ENCODE peak calls at places on chromosomes 4 and X, in four cellular contexts. One of them, this sample, is unnamed.

GRCh38 chrX:55041514-55041913 is 10.7 kb upstream of the ALAS2 start:
- DNase-seq in body of pancreas: no peak
- DNase-seq in A549: no peak
- DNase-seq in kidney: peak; percentile 52
- DNase-seq in this sample: no peak

GRCh38 chrX:13309631-13310030 is 10.2 kb downstream of the ATXN3L start:
- DNase-seq in body of pancreas: no peak
- DNase-seq in kidney: no peak
- DNase-seq in A549: no peak
- DNase-seq in this sample: no peak

GRCh38 chr4:94561249-94562024 is 109.7 kb downstream of the PDLIM5 start:
- DNase-seq in A549: no peak
- DNase-seq in kidney: no peak
- DNase-seq in body of pancreas: no peak
- DNase-seq in this sample: no peak

GRCh38 chr4:917466-917865 is 14.7 kb downstream of the GAK start:
- DNase-seq in A549: no peak
- DNase-seq in kidney: no peak
- DNase-seq in body of pancreas: no peak
- DNase-seq in this sample: no peak

GRCh38 chr4:180513076-180513475 is 1730.1 kb upstream of the TENM3 start:
- DNase-seq in kidney: no peak
- DNase-seq in body of pancreas: no peak
- DNase-seq in A549: no peak
- DNase-seq in this sample: no peak

GRCh38 chr4:146428298-146428697 is 93.4 kb downstream of the SLC10A7 start:
- DNase-seq in kidney: no peak
- DNase-seq in body of pancreas: no peak
- DNase-seq in A549: no peak
- DNase-seq in this sample: no peak

GRCh38 chrX:9597361-9598035 is 132.6 kb downstream of the TBL1X start:
- DNase-seq in A549: no peak
- DNase-seq in kidney: no peak
- DNase-seq in body of pancreas: no peak
- DNase-seq in this sample: no peak

GRCh38 chr4:123743821-123744220 is 347.2 kb downstream of the SPRY1 start:
- DNase-seq in kidney: no peak
- DNase-seq in A549: no peak
- DNase-seq in body of pancreas: no peak
- DNase-seq in this sample: no peak

GRCh38 chr4:107908377-107908776 is 23.0 kb upstream of the CYP2U1 start:
- DNase-seq in A549: no peak
- DNase-seq in body of pancreas: no peak
- DNase-seq in kidney: no peak
- DNase-seq in this sample: no peak

GRCh38 chrX:63675716-63676115 is 109.3 kb downstream of the ARHGEF9 start:
- DNase-seq in kidney: no peak
- DNase-seq in A549: no peak
- DNase-seq in body of pancreas: no peak
- DNase-seq in this sample: no peak

GRCh38 chrX:155094468-155095061 is 23.3 kb downstream of the BRCC3 start:
- DNase-seq in kidney: no peak
- DNase-seq in A549: peak; percentile 20
- DNase-seq in body of pancreas: no peak
- DNase-seq in this sample: no peak

GRCh38 chrX:27583976-27584375 is 6.2 kb upstream of the DCAF8L2 start:
- DNase-seq in kidney: no peak
- DNase-seq in body of pancreas: no peak
- DNase-seq in A549: no peak
- DNase-seq in this sample: no peak

GRCh38 chrX:40844476-40844875 is 109.1 kb upstream of the MED14 start:
- DNase-seq in kidney: no peak
- DNase-seq in body of pancreas: no peak
- DNase-seq in A549: no peak
- DNase-seq in this sample: no peak

GRCh38 chr4:95409127-95409526 is 139.6 kb downstream of the UNC5C start:
- DNase-seq in A549: peak; percentile 9
- DNase-seq in kidney: no peak
- DNase-seq in body of pancreas: no peak
- DNase-seq in this sample: no peak

GRCh38 chrX:117985241-117985640 is 131.4 kb downstream of the KLHL13 start:
- DNase-seq in body of pancreas: peak; percentile 9
- DNase-seq in A549: peak; percentile 6
- DNase-seq in kidney: no peak
- DNase-seq in this sample: no peak

GRCh38 chrX:130028196-130028595 is 45.8 kb downstream of the BCORL1 start:
- DNase-seq in kidney: no peak
- DNase-seq in body of pancreas: peak; percentile 54
- DNase-seq in A549: peak; percentile 57
- DNase-seq in this sample: no peak

GRCh38 chr4:83552924-83553323 is 17.0 kb downstream of the GPAT3 start:
- DNase-seq in body of pancreas: no peak
- DNase-seq in A549: peak; percentile 52
- DNase-seq in kidney: no peak
- DNase-seq in this sample: no peak

GRCh38 chr4:89056953-89057398 is at the start of gene FAM13A:
- DNase-seq in A549: peak; percentile 94
- DNase-seq in body of pancreas: peak; percentile 85
- DNase-seq in kidney: peak; percentile 89
- DNase-seq in this sample: peak; percentile 99

GRCh38 chr4:36227913-36228312 is 16.4 kb downstream of the ARAP2 start:
- DNase-seq in A549: no peak
- DNase-seq in body of pancreas: no peak
- DNase-seq in kidney: no peak
- DNase-seq in this sample: no peak

GRCh38 chr4:82679531-82679930 is 117.7 kb upstream of the TMEM150C start:
- DNase-seq in kidney: no peak
- DNase-seq in A549: no peak
- DNase-seq in body of pancreas: no peak
- DNase-seq in this sample: no peak

GRCh38 chrX:11770320-11770719 is 12.3 kb downstream of the MSL3 start:
- DNase-seq in kidney: no peak
- DNase-seq in body of pancreas: no peak
- DNase-seq in A549: peak; percentile 69
- DNase-seq in this sample: no peak

GRCh38 chrX:77572322-77572721 is 125.1 kb downstream of the FGF16 start:
- DNase-seq in kidney: no peak
- DNase-seq in A549: no peak
- DNase-seq in body of pancreas: no peak
- DNase-seq in this sample: no peak

GRCh38 chrX:119234931-119235555 is 1.0 kb upstream of the PGRMC1 start:
- DNase-seq in body of pancreas: peak; percentile 10
- DNase-seq in kidney: no peak
- DNase-seq in A549: no peak
- DNase-seq in this sample: no peak

GRCh38 chrX:131729295-131729694 is 185.4 kb downstream of the OR13H1 start:
- DNase-seq in body of pancreas: no peak
- DNase-seq in kidney: peak; percentile 91
- DNase-seq in A549: peak; percentile 46
- DNase-seq in this sample: no peak

GRCh38 chrX:137195991-137196390 is 162.2 kb upstream of the GPR101 start:
- DNase-seq in A549: no peak
- DNase-seq in kidney: no peak
- DNase-seq in body of pancreas: no peak
- DNase-seq in this sample: no peak

GRCh38 chr4:93814722-93815121 is 13.8 kb upstream of the ATOH1 start:
- DNase-seq in kidney: no peak
- DNase-seq in A549: no peak
- DNase-seq in body of pancreas: no peak
- DNase-seq in this sample: no peak

GRCh38 chr4:8537041-8537461 is 43.1 kb upstream of the GPR78 start:
- DNase-seq in kidney: no peak
- DNase-seq in A549: peak; percentile 53
- DNase-seq in body of pancreas: peak; percentile 73
- DNase-seq in this sample: peak; percentile 48
- H3K4me3 ChIP-seq in kidney: peak overlapping the region; percentile 31
- H3K4me3 ChIP-seq in A549: no peak overlapping the region
- H3K4me3 ChIP-seq in body of pancreas: no peak overlapping the region
- H3K4me3 ChIP-seq in this sample: no peak overlapping the region

DNA sequence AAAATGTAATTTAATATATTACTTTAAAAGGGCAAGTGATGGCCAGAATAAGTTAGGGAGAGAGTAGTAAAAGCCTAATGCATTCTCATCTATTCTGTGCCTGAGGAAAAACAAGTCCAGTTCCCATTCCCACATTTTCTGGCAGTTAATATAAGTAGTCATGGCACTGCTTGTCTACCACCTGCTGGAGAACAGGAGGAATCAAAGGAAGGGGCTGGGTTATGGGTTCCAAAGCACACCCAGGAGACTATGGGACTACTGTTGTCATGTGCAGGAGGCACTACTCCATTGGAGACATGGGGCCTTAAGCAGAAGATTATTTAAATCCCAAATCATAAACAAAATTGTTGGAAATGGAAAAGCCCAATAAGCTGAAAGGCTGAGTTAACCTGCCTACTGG is 2618.6 kb downstream of the ARAP2 start:
- DNase-seq in body of pancreas: no peak
- DNase-seq in kidney: no peak
- DNase-seq in A549: peak; percentile 0
- DNase-seq in this sample: no peak
- TF ChIP-seq CTCF in body of pancreas: no peak
- TF ChIP-seq CTCF in kidney: no peak
- TF ChIP-seq CTCF in A549: no peak
- TF ChIP-seq CTCF in this sample: peak; percentile 34

GRCh38 chrX:30577362-30577961 is at the start of gene TASL:
- DNase-seq in A549: no peak
- DNase-seq in body of pancreas: no peak
- DNase-seq in kidney: no peak
- DNase-seq in this sample: no peak
- H3K4me3 ChIP-seq in A549: no peak within 1 kb of the TSS
- H3K4me3 ChIP-seq in body of pancreas: no peak within 1 kb of the TSS
- H3K4me3 ChIP-seq in kidney: peak within 1 kb of the TSS; percentile 13
- H3K4me3 ChIP-seq in this sample: no peak within 1 kb of the TSS

GRCh38 chr4:25927361-25928040 is 13.5 kb downstream of the SMIM20 start:
- DNase-seq in kidney: no peak
- DNase-seq in body of pancreas: no peak
- DNase-seq in A549: no peak
- DNase-seq in this sample: no peak

GRCh38 chr4:25922812-25923369 is 8.9 kb downstream of the SMIM20 start:
- DNase-seq in kidney: no peak
- DNase-seq in A549: no peak
- DNase-seq in body of pancreas: no peak
- DNase-seq in this sample: no peak

GRCh38 chr4:25923745-25924144 is 9.7 kb downstream of the SMIM20 start:
- DNase-seq in A549: no peak
- DNase-seq in body of pancreas: no peak
- DNase-seq in kidney: no peak
- DNase-seq in this sample: no peak

GRCh38 chr4:25926473-25926872 is 12.5 kb downstream of the SMIM20 start:
- DNase-seq in kidney: no peak
- DNase-seq in body of pancreas: no peak
- DNase-seq in A549: no peak
- DNase-seq in this sample: no peak

DNA sequence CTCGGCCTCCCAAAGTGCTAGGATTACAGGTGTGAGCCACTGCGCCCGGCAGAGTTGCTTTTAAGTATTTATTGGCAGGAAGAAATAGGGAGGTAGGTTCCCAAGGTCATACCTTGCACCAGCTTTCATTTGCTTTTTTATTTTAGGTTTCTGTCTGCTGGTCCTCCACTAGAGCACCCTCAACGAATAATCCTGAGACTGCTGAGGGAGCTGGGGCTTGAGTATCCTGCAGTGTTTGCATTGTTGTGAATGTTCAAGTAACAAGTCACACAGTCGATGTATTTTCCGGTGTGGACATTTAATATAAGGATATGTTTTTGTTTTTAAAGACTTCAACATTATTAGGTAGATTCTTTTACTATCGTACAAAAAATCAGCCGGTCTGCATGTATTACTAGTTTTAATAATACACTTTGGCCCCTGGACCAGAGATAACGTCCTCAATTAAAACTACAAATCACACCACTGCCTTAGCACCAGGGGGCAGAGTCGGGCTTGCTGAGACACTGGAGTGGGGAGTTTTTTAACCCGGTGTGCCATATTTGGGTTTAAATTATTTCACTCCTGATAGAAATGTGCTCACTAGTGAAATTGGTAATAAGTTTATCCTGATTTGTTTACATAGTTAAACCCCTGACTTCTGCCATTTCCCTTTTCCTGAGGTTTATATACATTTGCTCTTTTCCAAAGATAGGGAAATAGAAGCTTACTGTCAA is 11.6 kb downstream of the SMIM20 start:
- DNase-seq in body of pancreas: peak; percentile 33
- DNase-seq in kidney: no peak
- DNase-seq in A549: peak; percentile 27
- DNase-seq in this sample: no peak
- TF ChIP-seq CTCF in body of pancreas: peak; percentile 50
- TF ChIP-seq CTCF in kidney: peak; percentile 29
- TF ChIP-seq CTCF in A549: peak; percentile 45
- TF ChIP-seq CTCF in this sample: peak; percentile 56

GRCh38 chr4:168632246-168632832 is 135.5 kb downstream of the PALLD start:
- DNase-seq in A549: no peak
- DNase-seq in body of pancreas: no peak
- DNase-seq in kidney: no peak
- DNase-seq in this sample: no peak
- H3K4me3 ChIP-seq in A549: peak overlapping the region; percentile 58
- H3K4me3 ChIP-seq in body of pancreas: no peak overlapping the region
- H3K4me3 ChIP-seq in kidney: peak overlapping the region; percentile 81
- H3K4me3 ChIP-seq in this sample: no peak overlapping the region

GRCh38 chr4:17761062-17761461 is 20.4 kb downstream of the FAM184B start:
- DNase-seq in kidney: no peak
- DNase-seq in body of pancreas: no peak
- DNase-seq in A549: no peak
- DNase-seq in this sample: no peak
- TF ChIP-seq CTCF in kidney: no peak
- TF ChIP-seq CTCF in body of pancreas: no peak
- TF ChIP-seq CTCF in A549: no peak
- TF ChIP-seq CTCF in this sample: no peak

This sample was measured in LNCaP clone FGC.